ENCODE peak calls at places on chromosome 5, in eight cellular contexts. One of them, this sample, is unnamed.

GRCh38 chr5:111587728-111588127 is 75.4 kb upstream of the STARD4 start:
- DNase-seq in WERI-Rb-1: no peak
- DNase-seq in choroid plexus epithelial cell: no peak
- DNase-seq in naive thymus-derived CD4-positive, alpha-beta T cell: no peak
- DNase-seq in fibroblast of lung: no peak
- DNase-seq in HL-60: no peak
- DNase-seq in astrocyte of the cerebellum: no peak
- DNase-seq in transverse colon: no peak
- DNase-seq in this sample: no peak

GRCh38 chr5:114053377-114053776 is 308.5 kb upstream of the KCNN2 start:
- DNase-seq in transverse colon: no peak
- DNase-seq in WERI-Rb-1: no peak
- DNase-seq in choroid plexus epithelial cell: no peak
- DNase-seq in fibroblast of lung: no peak
- DNase-seq in astrocyte of the cerebellum: no peak
- DNase-seq in HL-60: no peak
- DNase-seq in naive thymus-derived CD4-positive, alpha-beta T cell: no peak
- DNase-seq in this sample: no peak

GRCh38 chr5:175045820-175046219 is 321.4 kb downstream of the MSX2 start:
- DNase-seq in choroid plexus epithelial cell: no peak
- DNase-seq in WERI-Rb-1: no peak
- DNase-seq in fibroblast of lung: no peak
- DNase-seq in astrocyte of the cerebellum: no peak
- DNase-seq in HL-60: no peak
- DNase-seq in naive thymus-derived CD4-positive, alpha-beta T cell: no peak
- DNase-seq in transverse colon: no peak
- DNase-seq in this sample: no peak

GRCh38 chr5:82100303-82101077 is 128.7 kb downstream of the ATG10 start:
- DNase-seq in HL-60: peak
- DNase-seq in naive thymus-derived CD4-positive, alpha-beta T cell: no peak
- DNase-seq in WERI-Rb-1: no peak
- DNase-seq in fibroblast of lung: no peak
- DNase-seq in transverse colon: no peak
- DNase-seq in astrocyte of the cerebellum: no peak
- DNase-seq in choroid plexus epithelial cell: peak
- DNase-seq in this sample: no peak

GRCh38 chr5:75460947-75461346 is 50.5 kb downstream of the CERT1 start:
- DNase-seq in HL-60: no peak
- DNase-seq in naive thymus-derived CD4-positive, alpha-beta T cell: no peak
- DNase-seq in transverse colon: no peak
- DNase-seq in choroid plexus epithelial cell: no peak
- DNase-seq in WERI-Rb-1: peak
- DNase-seq in astrocyte of the cerebellum: no peak
- DNase-seq in fibroblast of lung: no peak
- DNase-seq in this sample: no peak

GRCh38 chr5:109900453-109900852 is 210.7 kb downstream of the MAN2A1 start:
- DNase-seq in choroid plexus epithelial cell: no peak
- DNase-seq in HL-60: no peak
- DNase-seq in WERI-Rb-1: no peak
- DNase-seq in transverse colon: no peak
- DNase-seq in naive thymus-derived CD4-positive, alpha-beta T cell: no peak
- DNase-seq in fibroblast of lung: no peak
- DNase-seq in astrocyte of the cerebellum: no peak
- DNase-seq in this sample: no peak

GRCh38 chr5:81187885-81188284 is 45.2 kb upstream of the CKMT2 start:
- DNase-seq in choroid plexus epithelial cell: no peak
- DNase-seq in transverse colon: peak
- DNase-seq in naive thymus-derived CD4-positive, alpha-beta T cell: no peak
- DNase-seq in HL-60: no peak
- DNase-seq in astrocyte of the cerebellum: no peak
- DNase-seq in WERI-Rb-1: no peak
- DNase-seq in fibroblast of lung: no peak
- DNase-seq in this sample: no peak

GRCh38 chr5:91591076-91591475 is 208.0 kb upstream of the ARRDC3 start:
- DNase-seq in transverse colon: no peak
- DNase-seq in naive thymus-derived CD4-positive, alpha-beta T cell: no peak
- DNase-seq in choroid plexus epithelial cell: no peak
- DNase-seq in astrocyte of the cerebellum: no peak
- DNase-seq in fibroblast of lung: no peak
- DNase-seq in HL-60: no peak
- DNase-seq in WERI-Rb-1: no peak
- DNase-seq in this sample: no peak

GRCh38 chr5:114438471-114438870 is 76.6 kb downstream of the KCNN2 start:
- DNase-seq in HL-60: no peak
- DNase-seq in fibroblast of lung: no peak
- DNase-seq in transverse colon: no peak
- DNase-seq in choroid plexus epithelial cell: no peak
- DNase-seq in WERI-Rb-1: no peak
- DNase-seq in naive thymus-derived CD4-positive, alpha-beta T cell: no peak
- DNase-seq in astrocyte of the cerebellum: no peak
- DNase-seq in this sample: no peak

GRCh38 chr5:123512631-123513461 is 869 bp downstream of the CSNK1G3 start:
- DNase-seq in WERI-Rb-1: peak
- DNase-seq in astrocyte of the cerebellum: no peak
- DNase-seq in fibroblast of lung: peak
- DNase-seq in HL-60: peak
- DNase-seq in naive thymus-derived CD4-positive, alpha-beta T cell: peak
- DNase-seq in choroid plexus epithelial cell: peak
- DNase-seq in transverse colon: peak
- DNase-seq in this sample: peak

GRCh38 chr5:77707786-77708185 is 68.4 kb downstream of the TBCA start:
- DNase-seq in transverse colon: no peak
- DNase-seq in fibroblast of lung: no peak
- DNase-seq in HL-60: no peak
- DNase-seq in naive thymus-derived CD4-positive, alpha-beta T cell: no peak
- DNase-seq in WERI-Rb-1: no peak
- DNase-seq in choroid plexus epithelial cell: peak
- DNase-seq in astrocyte of the cerebellum: no peak
- DNase-seq in this sample: no peak

GRCh38 chr5:73391441-73391871 is 57.1 kb downstream of the FOXD1 start:
- DNase-seq in astrocyte of the cerebellum: no peak
- DNase-seq in WERI-Rb-1: no peak
- DNase-seq in naive thymus-derived CD4-positive, alpha-beta T cell: no peak
- DNase-seq in choroid plexus epithelial cell: no peak
- DNase-seq in fibroblast of lung: no peak
- DNase-seq in HL-60: no peak
- DNase-seq in transverse colon: no peak
- DNase-seq in this sample: no peak

GRCh38 chr5:113081881-113082546 is 105.4 kb downstream of the DCP2 start:
- DNase-seq in choroid plexus epithelial cell: peak
- DNase-seq in HL-60: no peak
- DNase-seq in transverse colon: no peak
- DNase-seq in naive thymus-derived CD4-positive, alpha-beta T cell: no peak
- DNase-seq in fibroblast of lung: peak
- DNase-seq in astrocyte of the cerebellum: peak
- DNase-seq in WERI-Rb-1: no peak
- DNase-seq in this sample: no peak

GRCh38 chr5:63928451-63928850 is 33.8 kb downstream of the HTR1A start:
- DNase-seq in HL-60: no peak
- DNase-seq in transverse colon: no peak
- DNase-seq in astrocyte of the cerebellum: no peak
- DNase-seq in fibroblast of lung: no peak
- DNase-seq in WERI-Rb-1: peak
- DNase-seq in naive thymus-derived CD4-positive, alpha-beta T cell: no peak
- DNase-seq in choroid plexus epithelial cell: no peak
- DNase-seq in this sample: no peak

GRCh38 chr5:38722918-38723317 is 122.9 kb upstream of the OSMR start:
- DNase-seq in choroid plexus epithelial cell: peak
- DNase-seq in transverse colon: no peak
- DNase-seq in WERI-Rb-1: no peak
- DNase-seq in HL-60: no peak
- DNase-seq in astrocyte of the cerebellum: no peak
- DNase-seq in naive thymus-derived CD4-positive, alpha-beta T cell: no peak
- DNase-seq in fibroblast of lung: peak
- DNase-seq in this sample: no peak

GRCh38 chr5:111742595-111742994 is 14.4 kb downstream of the NREP start:
- DNase-seq in astrocyte of the cerebellum: peak
- DNase-seq in fibroblast of lung: peak
- DNase-seq in WERI-Rb-1: no peak
- DNase-seq in transverse colon: no peak
- DNase-seq in choroid plexus epithelial cell: peak
- DNase-seq in HL-60: no peak
- DNase-seq in naive thymus-derived CD4-positive, alpha-beta T cell: no peak
- DNase-seq in this sample: peak

GRCh38 chr5:78799254-78800017 is 150.9 kb upstream of the LHFPL2 start:
- DNase-seq in WERI-Rb-1: no peak
- DNase-seq in fibroblast of lung: peak
- DNase-seq in astrocyte of the cerebellum: no peak
- DNase-seq in HL-60: no peak
- DNase-seq in choroid plexus epithelial cell: peak
- DNase-seq in transverse colon: no peak
- DNase-seq in naive thymus-derived CD4-positive, alpha-beta T cell: no peak
- DNase-seq in this sample: no peak

GRCh38 chr5:107670927-107671741 is at the start of gene EFNA5:
- DNase-seq in fibroblast of lung: peak
- DNase-seq in WERI-Rb-1: peak
- DNase-seq in naive thymus-derived CD4-positive, alpha-beta T cell: no peak
- DNase-seq in astrocyte of the cerebellum: no peak
- DNase-seq in choroid plexus epithelial cell: peak
- DNase-seq in HL-60: no peak
- DNase-seq in transverse colon: peak
- DNase-seq in this sample: no peak

GRCh38 chr5:37071901-37072581 is 177.1 kb downstream of the CPLANE1 start:
- DNase-seq in WERI-Rb-1: no peak
- DNase-seq in astrocyte of the cerebellum: peak
- DNase-seq in naive thymus-derived CD4-positive, alpha-beta T cell: no peak
- DNase-seq in choroid plexus epithelial cell: peak
- DNase-seq in fibroblast of lung: peak
- DNase-seq in HL-60: no peak
- DNase-seq in transverse colon: no peak
- DNase-seq in this sample: peak

GRCh38 chr5:67164856-67165523 is 31.6 kb downstream of the CD180 start:
- DNase-seq in choroid plexus epithelial cell: no peak
- DNase-seq in naive thymus-derived CD4-positive, alpha-beta T cell: no peak
- DNase-seq in astrocyte of the cerebellum: no peak
- DNase-seq in transverse colon: no peak
- DNase-seq in WERI-Rb-1: no peak
- DNase-seq in HL-60: no peak
- DNase-seq in fibroblast of lung: no peak
- DNase-seq in this sample: no peak
- H3K4me3 ChIP-seq in choroid plexus epithelial cell: no peak
- H3K4me3 ChIP-seq in naive thymus-derived CD4-positive, alpha-beta T cell: peak
- H3K4me3 ChIP-seq in astrocyte of the cerebellum: no peak
- H3K4me3 ChIP-seq in transverse colon: no peak
- H3K4me3 ChIP-seq in WERI-Rb-1: no peak
- H3K4me3 ChIP-seq in HL-60: no peak
- H3K4me3 ChIP-seq in fibroblast of lung: no peak
- H3K4me3 ChIP-seq in this sample: no peak

GRCh38 chr5:119439140-119439625 is 13.1 kb upstream of the HSD17B4 start:
- DNase-seq in transverse colon: peak
- DNase-seq in astrocyte of the cerebellum: no peak
- DNase-seq in fibroblast of lung: no peak
- DNase-seq in choroid plexus epithelial cell: no peak
- DNase-seq in WERI-Rb-1: no peak
- DNase-seq in HL-60: no peak
- DNase-seq in naive thymus-derived CD4-positive, alpha-beta T cell: no peak
- DNase-seq in this sample: no peak
- H3K4me3 ChIP-seq in transverse colon: no peak
- H3K4me3 ChIP-seq in astrocyte of the cerebellum: no peak
- H3K4me3 ChIP-seq in fibroblast of lung: no peak
- H3K4me3 ChIP-seq in choroid plexus epithelial cell: no peak
- H3K4me3 ChIP-seq in WERI-Rb-1: no peak
- H3K4me3 ChIP-seq in HL-60: no peak
- H3K4me3 ChIP-seq in naive thymus-derived CD4-positive, alpha-beta T cell: peak
- H3K4me3 ChIP-seq in this sample: no peak

DNA sequence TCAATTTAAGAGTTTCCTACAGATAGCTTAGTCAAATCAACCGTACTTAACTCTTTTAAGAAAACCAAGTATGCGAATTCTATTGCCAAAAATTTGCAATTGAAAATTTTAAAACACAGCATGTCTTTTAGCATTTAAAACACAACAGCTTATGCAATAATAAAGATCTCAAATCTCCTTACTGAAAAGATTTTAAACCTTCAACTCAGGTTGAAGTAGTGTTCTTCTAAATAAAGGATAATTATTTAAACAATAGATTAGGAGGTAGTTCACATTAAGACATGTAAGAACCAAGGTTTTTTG is 5.5 kb downstream of the NR3C1 start:
- DNase-seq in WERI-Rb-1: no peak
- DNase-seq in choroid plexus epithelial cell: no peak
- DNase-seq in fibroblast of lung: peak
- DNase-seq in astrocyte of the cerebellum: no peak
- DNase-seq in HL-60: no peak
- DNase-seq in transverse colon: no peak
- DNase-seq in naive thymus-derived CD4-positive, alpha-beta T cell: no peak
- DNase-seq in this sample: no peak
- H3K4me3 ChIP-seq in WERI-Rb-1: no peak
- H3K4me3 ChIP-seq in choroid plexus epithelial cell: peak
- H3K4me3 ChIP-seq in fibroblast of lung: peak
- H3K4me3 ChIP-seq in astrocyte of the cerebellum: no peak
- H3K4me3 ChIP-seq in HL-60: no peak
- H3K4me3 ChIP-seq in transverse colon: no peak
- H3K4me3 ChIP-seq in naive thymus-derived CD4-positive, alpha-beta T cell: peak
- H3K4me3 ChIP-seq in this sample: peak

GRCh38 chr5:176906126-176906525 is 7.0 kb upstream of the HK3 start:
- DNase-seq in astrocyte of the cerebellum: no peak
- DNase-seq in HL-60: no peak
- DNase-seq in choroid plexus epithelial cell: no peak
- DNase-seq in naive thymus-derived CD4-positive, alpha-beta T cell: no peak
- DNase-seq in transverse colon: no peak
- DNase-seq in fibroblast of lung: no peak
- DNase-seq in WERI-Rb-1: no peak
- DNase-seq in this sample: no peak
- H3K4me3 ChIP-seq in astrocyte of the cerebellum: no peak
- H3K4me3 ChIP-seq in HL-60: no peak
- H3K4me3 ChIP-seq in choroid plexus epithelial cell: no peak
- H3K4me3 ChIP-seq in naive thymus-derived CD4-positive, alpha-beta T cell: no peak
- H3K4me3 ChIP-seq in transverse colon: no peak
- H3K4me3 ChIP-seq in fibroblast of lung: no peak
- H3K4me3 ChIP-seq in WERI-Rb-1: no peak
- H3K4me3 ChIP-seq in this sample: no peak

GRCh38 chr5:56850423-56850822 is 35.1 kb downstream of the MAP3K1 start:
- DNase-seq in WERI-Rb-1: no peak
- DNase-seq in naive thymus-derived CD4-positive, alpha-beta T cell: no peak
- DNase-seq in astrocyte of the cerebellum: no peak
- DNase-seq in HL-60: no peak
- DNase-seq in fibroblast of lung: no peak
- DNase-seq in transverse colon: no peak
- DNase-seq in choroid plexus epithelial cell: no peak
- DNase-seq in this sample: no peak

GRCh38 chr5:56854920-56855319 is 39.6 kb downstream of the MAP3K1 start:
- DNase-seq in astrocyte of the cerebellum: no peak
- DNase-seq in naive thymus-derived CD4-positive, alpha-beta T cell: no peak
- DNase-seq in HL-60: no peak
- DNase-seq in WERI-Rb-1: no peak
- DNase-seq in choroid plexus epithelial cell: no peak
- DNase-seq in fibroblast of lung: no peak
- DNase-seq in transverse colon: no peak
- DNase-seq in this sample: no peak

GRCh38 chr5:56851258-56851941 is 36.1 kb downstream of the MAP3K1 start:
- DNase-seq in transverse colon: no peak
- DNase-seq in WERI-Rb-1: no peak
- DNase-seq in naive thymus-derived CD4-positive, alpha-beta T cell: no peak
- DNase-seq in HL-60: no peak
- DNase-seq in fibroblast of lung: peak
- DNase-seq in astrocyte of the cerebellum: peak
- DNase-seq in choroid plexus epithelial cell: peak
- DNase-seq in this sample: peak

GRCh38 chr5:56853710-56854109 is 38.4 kb downstream of the MAP3K1 start:
- DNase-seq in fibroblast of lung: no peak
- DNase-seq in naive thymus-derived CD4-positive, alpha-beta T cell: no peak
- DNase-seq in choroid plexus epithelial cell: no peak
- DNase-seq in HL-60: no peak
- DNase-seq in astrocyte of the cerebellum: no peak
- DNase-seq in WERI-Rb-1: no peak
- DNase-seq in transverse colon: no peak
- DNase-seq in this sample: no peak

GRCh38 chr5:56852228-56853000 is 37.1 kb downstream of the MAP3K1 start:
- DNase-seq in fibroblast of lung: peak
- DNase-seq in HL-60: no peak
- DNase-seq in WERI-Rb-1: no peak
- DNase-seq in astrocyte of the cerebellum: peak
- DNase-seq in choroid plexus epithelial cell: peak
- DNase-seq in naive thymus-derived CD4-positive, alpha-beta T cell: no peak
- DNase-seq in transverse colon: no peak
- DNase-seq in this sample: no peak
- H3K4me3 ChIP-seq in fibroblast of lung: no peak
- H3K4me3 ChIP-seq in HL-60: no peak
- H3K4me3 ChIP-seq in WERI-Rb-1: no peak
- H3K4me3 ChIP-seq in astrocyte of the cerebellum: no peak
- H3K4me3 ChIP-seq in choroid plexus epithelial cell: no peak
- H3K4me3 ChIP-seq in naive thymus-derived CD4-positive, alpha-beta T cell: no peak
- H3K4me3 ChIP-seq in transverse colon: no peak
- H3K4me3 ChIP-seq in this sample: no peak

This sample was measured in skeletal muscle cell.